ENCODE peak calls at places on chromosomes 1 and 21, in eight cellular contexts. J is fibroblast of the aortic adventitia; G is activated effector memory CD4-positive, alpha-beta T cell treated with anti-CD3 and anti-CD28 coated beads, Interleukin-2, amount 50 U/mL, for 16 hours; H is stimulated activated CD8-positive, alpha-beta memory T cell treated with anti-CD3 and anti-CD28 coated beads, Interleukin-2, amount 100 ng/mL, for 48 hours; Z is aorta; V is activated CD4-positive, alpha-beta T cell treated with anti-CD3 and anti-CD28 coated beads for 24 hours; A is adipocyte; Q is pancreas. O is an unnamed sample.

GRCh38 chr1:32100359-32100758 is 7.5 kb upstream of the KPNA6 start:
- DNase-seq in J (no peak), G (no peak), H (no peak), Z (peak), V (no peak), A (no peak), Q (no peak), O (peak)

GRCh38 chr1:76203132-76203531 is 128.6 kb downstream of the ST6GALNAC3 start:
- DNase-seq in J (no peak), G (no peak), H (no peak), Z (no peak), V (no peak), A (no peak), Q (no peak), O (no peak)

GRCh38 chr1:189021577-189021976 is 1456.1 kb downstream of the BRINP3 start:
- DNase-seq in J (no peak), G (no peak), H (no peak), Z (no peak), V (no peak), A (no peak), Q (no peak), O (no peak)

GRCh38 chr1:170238704-170239391 is 93.1 kb downstream of the NTMT2 start:
- DNase-seq in J (no peak), G (no peak), H (no peak), Z (no peak), V (no peak), A (no peak), Q (no peak), O (no peak)

GRCh38 chr1:157124855-157125254 is 13.3 kb downstream of the ETV3 start:
- DNase-seq in J (no peak), G (no peak), H (no peak), Z (no peak), V (no peak), A (no peak), Q (no peak), O (no peak)

GRCh38 chr1:8587784-8588183 is 229.7 kb downstream of the RERE start:
- DNase-seq in J (no peak), G (no peak), H (no peak), Z (no peak), V (no peak), A (no peak), Q (no peak), O (no peak)

GRCh38 chr1:152185544-152186391 is 26.7 kb upstream of the RPTN start:
- DNase-seq in J (peak), G (peak), H (no peak), Z (no peak), V (no peak), A (peak), Q (no peak), O (no peak)

GRCh38 chr1:234120327-234120944 is 216.0 kb downstream of the SLC35F3 start:
- DNase-seq in J (no peak), G (no peak), H (no peak), Z (no peak), V (no peak), A (no peak), Q (no peak), O (no peak)

GRCh38 chr1:158675563-158675962 is 11.0 kb downstream of the SPTA1 start:
- DNase-seq in J (no peak), G (no peak), H (no peak), Z (no peak), V (no peak), A (no peak), Q (no peak), O (no peak)

GRCh38 chr1:9901148-9902059 is 8.7 kb downstream of the CTNNBIP1 start:
- DNase-seq in J (no peak), G (no peak), H (no peak), Z (no peak), V (no peak), A (no peak), Q (peak), O (peak)

GRCh38 chr21:26739189-26739588 is 106.0 kb downstream of the ADAMTS1 start:
- DNase-seq in J (peak), G (no peak), H (no peak), Z (no peak), V (no peak), A (peak), Q (no peak), O (no peak)

O was measured in Right ventricle myocardium superior.